ENCODE peak calls at places on chromosomes 11 and 22, in eight cellular contexts. A is omental fat pad; B is right atrium auricular region; F is NCI-H82; J is activated T-cell treated with anti-CD3 and anti-CD28 coated beads, Interleukin-2, amount 50 U/mL, for 72 hours; O is fibroblast of the aortic adventitia; C is PC-9; T is NCI-H2081. Q is an unnamed sample.

GRCh38 chr11:126930100-126930841 is 70.3 kb downstream of the KIRREL3 start:
- DNase-seq in T (no peak), J (no peak), O (no peak), A (no peak), C (no peak), F (no peak), B (no peak), Q (peak)

GRCh38 chr22:47198801-47199251 is 436.4 kb downstream of the TBC1D22A start:
- DNase-seq in C (no peak), O (no peak), F (no peak), B (peak), T (no peak), J (no peak), A (peak), Q (no peak)

GRCh38 chr11:122696662-122697061 is 41.1 kb downstream of the UBASH3B start:
- DNase-seq in B (no peak), A (no peak), J (peak), F (no peak), C (no peak), T (no peak), O (no peak), Q (no peak)

GRCh38 chr11:110713469-110713776 is 1.2 kb upstream of the ARHGAP20 start:
- DNase-seq in T (no peak), O (no peak), B (no peak), C (no peak), J (no peak), F (no peak), A (no peak), Q (no peak)

GRCh38 chr11:9529333-9529648 is 44.2 kb upstream of the WEE1 start:
- DNase-seq in F (peak), C (no peak), A (no peak), J (no peak), O (peak), T (no peak), B (no peak), Q (no peak)

GRCh38 chr11:103659743-103660142 is 376.7 kb upstream of the DDI1 start:
- DNase-seq in T (no peak), B (no peak), F (no peak), O (peak), C (no peak), A (no peak), J (no peak), Q (no peak)

GRCh38 chr11:65274734-65275682 is 13.2 kb downstream of the POLA2 start:
- DNase-seq in T (peak), C (peak), A (no peak), O (peak), B (peak), J (peak), F (peak), Q (peak)

GRCh38 chr22:28820885-28821284 is 20.5 kb upstream of the XBP1 start:
- DNase-seq in B (no peak), C (no peak), F (no peak), J (no peak), O (no peak), T (no peak), A (no peak), Q (no peak)

GRCh38 chr11:12841946-12842630 is 167.0 kb upstream of the RASSF10 start:
- DNase-seq in F (peak), C (peak), A (no peak), T (peak), J (no peak), O (peak), B (no peak), Q (peak)

GRCh38 chr11:4983851-4984250 is 10.8 kb upstream of the OR51L1 start:
- DNase-seq in B (no peak), A (no peak), F (peak), C (no peak), T (no peak), J (no peak), O (no peak), Q (no peak)

GRCh38 chr11:10762913-10763421 is 11.9 kb downstream of the CTR9 start:
- DNase-seq in T (no peak), O (no peak), F (no peak), C (no peak), J (no peak), B (no peak), A (no peak), Q (no peak)

GRCh38 chr11:9982127-9982795 is 311.8 kb downstream of the SBF2 start:
- DNase-seq in T (no peak), O (no peak), A (no peak), F (no peak), C (no peak), B (no peak), J (no peak), Q (peak)

GRCh38 chr11:57643802-57644201 is 5.9 kb downstream of the YPEL4 start:
- DNase-seq in B (no peak), C (no peak), A (no peak), J (no peak), T (no peak), O (peak), F (peak), Q (peak)

GRCh38 chr11:73372371-73372993 is 3.7 kb upstream of the RELT start:
- DNase-seq in C (no peak), B (no peak), J (no peak), T (no peak), A (no peak), F (no peak), O (no peak), Q (peak)

GRCh38 chr11:94032725-94033124 is 11.6 kb downstream of the HEPHL1 start:
- DNase-seq in A (no peak), C (no peak), J (no peak), F (no peak), B (no peak), O (no peak), T (no peak), Q (no peak)

GRCh38 chr11:133718831-133719230 is 126.5 kb downstream of the SPATA19 start:
- DNase-seq in C (no peak), O (no peak), B (no peak), J (no peak), T (no peak), F (no peak), A (no peak), Q (no peak)